ENCODE peak calls at places on chromosomes 13 and 19, in four cellular contexts. H is GM12878, M is HepG2, I is A549. P is an unnamed sample.

GRCh38 chr19:42540071-42540553 is 11.8 kb upstream of the CEACAM1 start:
- DNase-seq in H (no peak), M (no peak), I (no peak), P (no peak)

GRCh38 chr13:113666324-113666660 is 727 bp upstream of the GRK1 start:
- DNase-seq in H (no peak), M (no peak), I (no peak), P (no peak)

GRCh38 chr19:7933828-7934725 is 8.1 kb upstream of the CTXN1 start:
- DNase-seq in H (no peak), M (no peak), I (no peak), P (no peak)

GRCh38 chr13:99465454-99465853 is 35.8 kb upstream of the TM9SF2 start:
- DNase-seq in H (no peak), M (no peak), I (no peak), P (no peak)

GRCh38 chr13:50257646-50258045 is 242.4 kb downstream of the KCNRG start:
- DNase-seq in H (no peak), M (no peak), I (no peak), P (no peak)

GRCh38 chr19:46448601-46449000 is 19.9 kb upstream of the PNMA8C start:
- DNase-seq in H (no peak), M (no peak), I (no peak), P (no peak)

GRCh38 chr13:98910501-98910951 is 67.3 kb downstream of the DOCK9 start:
- DNase-seq in H (no peak), M (peak; percentile 7), I (peak; percentile 6), P (peak; percentile 8)

GRCh38 chr19:18414504-18415176 is 4.6 kb upstream of the SSBP4 start:
- DNase-seq in H (no peak), M (no peak), I (no peak), P (peak; percentile 42)

GRCh38 chr13:80630685-80631121 is 289.8 kb upstream of the SPRY2 start:
- DNase-seq in H (no peak), M (no peak), I (no peak), P (no peak)

GRCh38 chr13:92197669-92198068 is 799.2 kb downstream of the GPC5 start:
- DNase-seq in H (no peak), M (no peak), I (no peak), P (no peak)

GRCh38 chr19:46644720-46645119 is 8.7 kb upstream of the GNG8 start:
- DNase-seq in H (no peak), M (no peak), I (no peak), P (no peak)

GRCh38 chr13:19927117-19927734 is 31.3 kb upstream of the ZMYM2 start:
- DNase-seq in H (no peak), M (peak; percentile 21), I (peak; percentile 34), P (no peak)

GRCh38 chr13:93956416-93956815 is 523.1 kb downstream of the DCT start:
- DNase-seq in H (no peak), M (no peak), I (no peak), P (no peak)

GRCh38 chr13:63209330-63210017 is 1793.8 kb upstream of the PCDH20 start:
- DNase-seq in H (no peak), M (no peak), I (no peak), P (no peak)

GRCh38 chr13:48818495-48818961 is 157.2 kb upstream of the FNDC3A start:
- DNase-seq in H (no peak), M (no peak), I (no peak), P (no peak)

GRCh38 chr13:99063952-99064351 is 86.1 kb upstream of the DOCK9 start:
- DNase-seq in H (no peak), M (no peak), I (no peak), P (no peak)

GRCh38 chr13:52348081-52348480 is 57.9 kb downstream of the THSD1 start:
- DNase-seq in H (no peak), M (no peak), I (no peak), P (no peak)

GRCh38 chr13:92804346-92804745 is 422.3 kb upstream of the GPC6 start:
- DNase-seq in H (no peak), M (no peak), I (no peak), P (no peak)

GRCh38 chr13:34857561-34857960 is 84.5 kb upstream of the NBEA start:
- DNase-seq in H (no peak), M (no peak), I (no peak), P (no peak)

GRCh38 chr19:461664-462551 is 1.1 kb upstream of the SHC2 start:
- DNase-seq in H (no peak), M (peak; percentile 66), I (no peak), P (peak; percentile 79)

GRCh38 chr13:86464193-86464592 is 665.0 kb upstream of the SLITRK6 start:
- DNase-seq in H (no peak), M (no peak), I (no peak), P (no peak)

GRCh38 chr13:76672422-76672821 is 213.8 kb downstream of the KCTD12 start:
- DNase-seq in H (no peak), M (no peak), I (no peak), P (no peak)

GRCh38 chr13:96968027-96968426 is 26.2 kb downstream of the OXGR1 start:
- DNase-seq in H (no peak), M (no peak), I (no peak), P (no peak)

GRCh38 chr13:85970727-85971126 is 171.5 kb upstream of the SLITRK6 start:
- DNase-seq in H (no peak), M (no peak), I (no peak), P (no peak)

GRCh38 chr13:52892925-52893324 is 44.5 kb upstream of the PCDH8 start:
- DNase-seq in H (no peak), M (no peak), I (no peak), P (no peak)

GRCh38 chr19:624433-625109 is 8.8 kb downstream of the POLRMT start:
- DNase-seq in H (no peak), M (no peak), I (no peak), P (no peak)

GRCh38 chr13:77184455-77184854 is 142.4 kb downstream of the MYCBP2 start:
- DNase-seq in H (peak; percentile 87), M (no peak), I (no peak), P (no peak)

GRCh38 chr19:1618157-1619093 is 13.2 kb upstream of the UQCR11 start:
- DNase-seq in H (no peak), M (peak; percentile 41), I (peak; percentile 72), P (peak; percentile 46)

GRCh38 chr19:46606681-46607440 is 5.7 kb downstream of the CALM3 start:
- DNase-seq in H (no peak), M (no peak), I (no peak), P (no peak)

GRCh38 chr19:10290439-10290875 is 705 bp downstream of the ICAM5 start:
- DNase-seq in H (no peak), M (no peak), I (no peak), P (peak; percentile 19)

GRCh38 chr13:21638319-21639282 is 32.3 kb upstream of the FGF9 start:
- DNase-seq in H (no peak), M (no peak), I (peak; percentile 15), P (peak; percentile 20)

GRCh38 chr13:42638101-42638500 is 64.1 kb downstream of the TNFSF11 start:
- DNase-seq in H (no peak), M (no peak), I (no peak), P (no peak)

GRCh38 chr19:8561071-8561764 is 16.0 kb downstream of the MYO1F start:
- DNase-seq in H (no peak), M (no peak), I (no peak), P (no peak)

GRCh38 chr13:22278336-22278929 is 607.6 kb downstream of the FGF9 start:
- DNase-seq in H (peak; percentile 43), M (peak; percentile 2), I (no peak), P (peak; percentile 29)

GRCh38 chr13:110942248-110942981 is 27.5 kb upstream of the ANKRD10 start:
- DNase-seq in H (peak; percentile 64), M (no peak), I (no peak), P (no peak)

DNA sequence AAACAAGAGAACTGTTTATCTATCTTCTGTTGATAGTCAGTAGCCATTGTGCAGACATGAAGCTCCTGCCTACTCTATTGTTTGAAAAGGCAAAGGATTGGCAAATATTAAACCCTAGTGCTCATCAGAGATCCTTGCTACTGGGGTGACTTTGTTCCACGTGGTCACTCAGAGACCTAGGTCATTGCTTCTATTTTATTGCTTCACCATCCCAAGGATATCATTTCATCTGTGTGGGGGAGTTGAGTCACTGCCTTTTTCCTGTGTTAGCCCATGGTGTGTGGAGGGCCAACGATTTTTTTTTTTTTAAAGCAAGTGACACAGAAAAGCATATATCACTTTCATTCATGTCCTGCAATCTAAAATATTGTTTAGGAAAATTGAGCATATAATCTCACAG is 254.1 kb upstream of the RXFP2 start:
- DNase-seq in H (no peak), M (no peak), I (no peak), P (no peak)
- TF ChIP-seq POLR2AphosphoS2 in H (no peak), M (no peak), I (no peak), P (no peak)

GRCh38 chr19:57759096-57759495 is 10.4 kb upstream of the ZNF586 start:
- DNase-seq in H (no peak), M (no peak), I (no peak), P (no peak)
- TF ChIP-seq POLR2AphosphoS2 in H (no peak), M (no peak), I (no peak), P (no peak)

DNA sequence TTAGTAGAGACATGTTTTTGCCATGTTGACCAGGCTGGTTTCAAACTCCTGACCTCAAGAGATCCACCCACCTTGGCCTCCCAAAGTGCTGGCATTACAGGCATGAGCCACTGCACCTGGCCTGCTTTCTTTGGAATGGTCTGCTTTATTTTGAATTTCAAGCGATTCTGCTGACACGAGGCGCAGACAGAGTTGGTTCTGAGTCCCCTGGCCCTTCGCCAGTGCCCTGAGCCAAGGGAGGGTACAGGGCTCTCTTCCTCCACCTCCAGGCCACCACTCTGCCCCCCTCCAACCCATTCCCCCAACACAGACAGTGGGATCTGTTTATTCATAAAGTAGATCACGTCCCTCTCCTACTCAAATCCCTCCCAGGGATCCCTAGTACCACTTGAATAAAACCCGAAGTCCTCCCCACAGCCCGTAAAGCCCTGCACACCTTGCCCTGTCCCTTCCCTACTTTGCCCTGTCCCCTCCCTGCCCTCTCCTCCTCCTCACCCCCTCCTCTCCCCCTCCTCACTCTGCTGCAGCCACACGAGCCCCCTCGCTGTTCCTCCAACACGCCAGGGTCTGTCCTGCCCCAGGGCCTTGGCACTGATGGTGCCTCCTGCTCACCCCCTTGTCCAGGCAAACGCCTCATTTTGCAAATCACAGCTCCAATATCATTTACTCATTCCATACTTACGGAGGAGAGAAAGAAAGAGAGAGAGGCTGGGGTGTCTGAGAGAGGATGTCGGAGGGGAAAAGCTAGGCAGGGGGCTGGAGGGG is 22.4 kb downstream of the ZNRF4 start:
- DNase-seq in H (no peak), M (no peak), I (no peak), P (no peak)
- TF ChIP-seq POLR2AphosphoS2 in H (no peak), M (no peak), I (no peak), P (no peak)

DNA sequence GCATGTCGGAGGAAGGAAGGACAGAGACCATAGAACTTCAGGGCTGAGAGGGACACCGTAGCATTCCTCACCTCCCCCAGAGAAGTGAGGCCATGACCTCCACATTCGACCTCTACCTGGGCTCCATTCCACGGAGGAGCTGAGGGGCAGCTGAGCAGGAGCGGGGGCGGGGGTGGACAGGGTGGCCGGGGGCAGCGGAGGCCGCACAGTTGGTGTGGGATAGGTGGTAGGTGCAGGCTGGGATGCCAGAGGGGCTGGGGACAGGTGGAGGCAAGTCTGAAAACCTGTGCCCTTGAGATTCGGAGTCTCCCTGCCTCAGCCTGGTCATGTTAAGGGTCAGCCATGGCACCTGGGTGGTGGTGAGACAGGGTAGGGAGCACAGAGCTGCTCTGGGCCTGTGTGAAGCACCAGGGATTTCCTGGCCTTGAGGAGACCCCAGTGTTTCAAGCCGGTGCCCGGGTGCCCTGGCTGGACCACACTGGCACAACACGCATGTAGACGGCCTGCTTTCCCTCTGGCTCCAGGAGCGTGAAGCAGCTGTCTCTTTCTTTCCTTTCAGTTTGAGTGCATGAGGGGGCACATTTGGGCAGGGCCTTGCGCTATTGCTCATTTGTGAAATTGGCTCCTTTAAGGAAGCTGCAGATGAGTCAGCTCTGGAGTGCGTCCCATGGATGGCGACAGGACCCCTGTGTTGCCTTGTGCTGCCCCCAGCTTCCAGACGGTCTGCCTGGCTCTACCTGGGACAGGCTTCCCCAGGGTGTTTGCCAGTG is 51.8 kb downstream of the TSSK6 start:
- DNase-seq in H (no peak), M (no peak), I (no peak), P (no peak)
- TF ChIP-seq POLR2AphosphoS2 in H (no peak), M (no peak), I (no peak), P (no peak)